ENCODE peak calls at places on chromosome 20, in nine cellular contexts. M, C, T, S, I, P, D, K and Y are unnamed samples.

GRCh38 chr20:22099348-22099747 is 393.9 kb downstream of the PAX1 start:
- DNase-seq in C (no peak), K (no peak), D (no peak), M (no peak), P (no peak), I (no peak), S (no peak), T (no peak), Y (no peak)

GRCh38 chr20:19974621-19975435 is 42.3 kb upstream of the NAA20 start:
- DNase-seq in D (peak), K (peak), T (no peak), C (no peak), I (no peak), P (no peak), S (no peak), M (no peak), Y (no peak)

GRCh38 chr20:45087115-45087785 is 13.7 kb downstream of the KCNS1 start:
- DNase-seq in I (no peak), T (no peak), D (no peak), K (no peak), P (no peak), C (no peak), S (no peak), M (no peak), Y (no peak)

GRCh38 chr20:32364554-32365208 is 6.5 kb downstream of the ASXL1 start:
- DNase-seq in M (no peak), I (no peak), K (no peak), C (no peak), T (no peak), S (no peak), D (no peak), P (no peak), Y (no peak)

GRCh38 chr20:40688129-40689099 is 622 bp downstream of the MAFB start:
- DNase-seq in M (no peak), S (no peak), K (no peak), C (no peak), T (peak), P (peak), D (no peak), I (no peak), Y (no peak)

GRCh38 chr20:17138237-17138636 is 88.6 kb upstream of the PCSK2 start:
- DNase-seq in M (no peak), C (no peak), T (no peak), S (no peak), D (no peak), P (no peak), I (no peak), K (no peak), Y (no peak)

GRCh38 chr20:46749164-46749563 is 39.7 kb downstream of the SLC2A10 start:
- DNase-seq in K (no peak), D (no peak), C (no peak), M (no peak), P (no peak), I (no peak), S (no peak), T (no peak), Y (no peak)

GRCh38 chr20:57211406-57211805 is 55.0 kb downstream of the BMP7 start:
- DNase-seq in C (no peak), D (no peak), I (no peak), M (no peak), P (no peak), K (no peak), S (no peak), T (no peak), Y (no peak)

GRCh38 chr20:4449977-4450715 is 271.6 kb upstream of the PRND start:
- DNase-seq in C (peak), M (no peak), I (no peak), K (no peak), S (no peak), T (no peak), P (no peak), D (no peak), Y (no peak)

GRCh38 chr20:6744805-6745204 is 22.7 kb upstream of the BMP2 start:
- DNase-seq in S (no peak), K (no peak), C (no peak), D (no peak), P (no peak), M (no peak), I (no peak), T (no peak), Y (no peak)

GRCh38 chr20:13995086-13995665 is at the start of gene MACROD2:
- DNase-seq in P (peak), D (peak), C (no peak), M (no peak), K (peak), T (peak), I (no peak), S (no peak), Y (no peak)

GRCh38 chr20:40494238-40494637 is 194.8 kb downstream of the MAFB start:
- DNase-seq in I (no peak), T (no peak), P (no peak), S (no peak), M (no peak), K (no peak), D (no peak), C (no peak), Y (no peak)

GRCh38 chr20:41618807-41619294 is 674 bp upstream of the CHD6 start:
- DNase-seq in T (no peak), M (no peak), P (peak), I (no peak), K (no peak), C (peak), S (no peak), D (peak), Y (no peak)

GRCh38 chr20:59787186-59787890 is 146.1 kb downstream of the SYCP2 start:
- DNase-seq in D (no peak), P (no peak), S (no peak), T (no peak), M (no peak), I (no peak), C (no peak), K (no peak), Y (no peak)

GRCh38 chr20:36097751-36098151 is 56.8 kb upstream of the EPB41L1 start:
- DNase-seq in D (no peak), S (no peak), P (no peak), T (no peak), M (no peak), K (no peak), I (no peak), C (no peak), Y (no peak)

GRCh38 chr20:45111799-45112471 is 3.0 kb downstream of the WFDC5 start:
- DNase-seq in T (no peak), D (no peak), S (no peak), P (no peak), C (peak), I (no peak), K (no peak), M (no peak), Y (no peak)

GRCh38 chr20:23143098-23143497 is 57.0 kb upstream of the CD93 start:
- DNase-seq in P (no peak), K (no peak), C (peak), I (no peak), T (peak), M (no peak), D (no peak), S (no peak), Y (no peak)

GRCh38 chr20:46293084-46293483 is 15.2 kb downstream of the CDH22 start:
- DNase-seq in T (no peak), P (no peak), I (no peak), C (peak), D (no peak), M (no peak), S (no peak), K (no peak), Y (no peak)

GRCh38 chr20:23150304-23151007 is 64.3 kb upstream of the CD93 start:
- DNase-seq in P (no peak), T (no peak), M (no peak), C (no peak), I (no peak), K (no peak), D (no peak), S (no peak), Y (no peak)

GRCh38 chr20:62485062-62485700 is 9.4 kb upstream of the GATA5 start:
- DNase-seq in P (no peak), T (no peak), S (no peak), I (no peak), C (no peak), D (no peak), M (no peak), K (no peak), Y (no peak)

GRCh38 chr20:22623211-22623610 is 38.8 kb upstream of the FOXA2 start:
- DNase-seq in M (no peak), D (no peak), I (no peak), C (no peak), K (no peak), T (no peak), S (no peak), P (no peak), Y (no peak)

GRCh38 chr20:47691632-47692031 is 93.6 kb downstream of the SULF2 start:
- DNase-seq in I (no peak), K (no peak), P (no peak), T (no peak), S (no peak), D (no peak), M (no peak), C (no peak), Y (no peak)

GRCh38 chr20:18781509-18781908 is 32.1 kb upstream of the SCP2D1 start:
- DNase-seq in S (no peak), D (no peak), C (no peak), T (no peak), I (no peak), K (no peak), P (no peak), M (no peak), Y (no peak)